ENCODE peak calls at places on chromosomes 13 and 19, in seven cellular contexts. One of them, this sample, is unnamed.

GRCh38 chr13:94947965-94948371 is 235.6 kb upstream of the SOX21 start:
- DNase-seq in A673: peak
- DNase-seq in T-helper 9 cell: no peak
- DNase-seq in neural progenitor cell: peak
- DNase-seq in H1: no peak
- DNase-seq in activated gamma-delta T cell treated with Interleukin-2 at 50 U/mL for 16 hours: no peak
- DNase-seq in H54: no peak
- DNase-seq in this sample: no peak

GRCh38 chr19:49056101-49056901 is 1.2 kb downstream of the CGB7 start:
- DNase-seq in A673: peak
- DNase-seq in T-helper 9 cell: peak
- DNase-seq in neural progenitor cell: peak
- DNase-seq in H1: peak
- DNase-seq in activated gamma-delta T cell treated with Interleukin-2 at 50 U/mL for 16 hours: peak
- DNase-seq in H54: no peak
- DNase-seq in this sample: peak

GRCh38 chr19:2923510-2923909 is 21.3 kb downstream of the ZNF77 start:
- DNase-seq in A673: no peak
- DNase-seq in T-helper 9 cell: no peak
- DNase-seq in neural progenitor cell: no peak
- DNase-seq in H1: no peak
- DNase-seq in activated gamma-delta T cell treated with Interleukin-2 at 50 U/mL for 16 hours: no peak
- DNase-seq in H54: no peak
- DNase-seq in this sample: no peak

GRCh38 chr19:642755-643727 is 3.4 kb downstream of the FGF22 start:
- DNase-seq in A673: no peak
- DNase-seq in T-helper 9 cell: no peak
- DNase-seq in neural progenitor cell: no peak
- DNase-seq in H1: no peak
- DNase-seq in activated gamma-delta T cell treated with Interleukin-2 at 50 U/mL for 16 hours: no peak
- DNase-seq in H54: no peak
- DNase-seq in this sample: no peak

GRCh38 chr13:98133949-98134348 is 8.9 kb upstream of the FARP1 start:
- DNase-seq in A673: no peak
- DNase-seq in T-helper 9 cell: no peak
- DNase-seq in neural progenitor cell: no peak
- DNase-seq in H1: no peak
- DNase-seq in activated gamma-delta T cell treated with Interleukin-2 at 50 U/mL for 16 hours: no peak
- DNase-seq in H54: no peak
- DNase-seq in this sample: no peak

GRCh38 chr13:113742445-113743120 is 16.4 kb upstream of the TMEM255B start:
- DNase-seq in A673: no peak
- DNase-seq in T-helper 9 cell: no peak
- DNase-seq in neural progenitor cell: no peak
- DNase-seq in H1: no peak
- DNase-seq in activated gamma-delta T cell treated with Interleukin-2 at 50 U/mL for 16 hours: no peak
- DNase-seq in H54: no peak
- DNase-seq in this sample: no peak

GRCh38 chr13:21616880-21617279 is 12.9 kb upstream of the MICU2 start:
- DNase-seq in A673: no peak
- DNase-seq in T-helper 9 cell: no peak
- DNase-seq in neural progenitor cell: peak
- DNase-seq in H1: no peak
- DNase-seq in activated gamma-delta T cell treated with Interleukin-2 at 50 U/mL for 16 hours: no peak
- DNase-seq in H54: no peak
- DNase-seq in this sample: peak

GRCh38 chr19:5613466-5613865 is 9.1 kb downstream of the SAFB2 start:
- DNase-seq in A673: no peak
- DNase-seq in T-helper 9 cell: no peak
- DNase-seq in neural progenitor cell: no peak
- DNase-seq in H1: no peak
- DNase-seq in activated gamma-delta T cell treated with Interleukin-2 at 50 U/mL for 16 hours: no peak
- DNase-seq in H54: no peak
- DNase-seq in this sample: no peak

GRCh38 chr19:20964798-20965197 is 41.7 kb downstream of the ZNF85 start:
- DNase-seq in A673: no peak
- DNase-seq in T-helper 9 cell: no peak
- DNase-seq in neural progenitor cell: no peak
- DNase-seq in H1: peak
- DNase-seq in activated gamma-delta T cell treated with Interleukin-2 at 50 U/mL for 16 hours: no peak
- DNase-seq in H54: no peak
- DNase-seq in this sample: no peak

GRCh38 chr19:44142014-44142523 is 715 bp downstream of the ZNF234 start:
- DNase-seq in A673: peak
- DNase-seq in T-helper 9 cell: no peak
- DNase-seq in neural progenitor cell: peak
- DNase-seq in H1: peak
- DNase-seq in activated gamma-delta T cell treated with Interleukin-2 at 50 U/mL for 16 hours: no peak
- DNase-seq in H54: no peak
- DNase-seq in this sample: peak

GRCh38 chr13:26247608-26248007 is 6.3 kb upstream of the CDK8 start:
- DNase-seq in A673: no peak
- DNase-seq in T-helper 9 cell: no peak
- DNase-seq in neural progenitor cell: no peak
- DNase-seq in H1: no peak
- DNase-seq in activated gamma-delta T cell treated with Interleukin-2 at 50 U/mL for 16 hours: no peak
- DNase-seq in H54: no peak
- DNase-seq in this sample: peak

GRCh38 chr13:52933547-52934167 is 85.2 kb upstream of the PCDH8 start:
- DNase-seq in A673: no peak
- DNase-seq in T-helper 9 cell: no peak
- DNase-seq in neural progenitor cell: no peak
- DNase-seq in H1: no peak
- DNase-seq in activated gamma-delta T cell treated with Interleukin-2 at 50 U/mL for 16 hours: no peak
- DNase-seq in H54: no peak
- DNase-seq in this sample: no peak

GRCh38 chr19:6720369-6721112 is at the start of gene C3:
- DNase-seq in A673: no peak
- DNase-seq in T-helper 9 cell: no peak
- DNase-seq in neural progenitor cell: no peak
- DNase-seq in H1: no peak
- DNase-seq in activated gamma-delta T cell treated with Interleukin-2 at 50 U/mL for 16 hours: no peak
- DNase-seq in H54: no peak
- DNase-seq in this sample: no peak

GRCh38 chr13:74289861-74290260 is 155.7 kb upstream of the KLF12 start:
- DNase-seq in A673: peak
- DNase-seq in T-helper 9 cell: no peak
- DNase-seq in neural progenitor cell: no peak
- DNase-seq in H1: no peak
- DNase-seq in activated gamma-delta T cell treated with Interleukin-2 at 50 U/mL for 16 hours: no peak
- DNase-seq in H54: no peak
- DNase-seq in this sample: peak

GRCh38 chr19:42038675-42039074 is 31.3 kb downstream of the GRIK5 start:
- DNase-seq in A673: no peak
- DNase-seq in T-helper 9 cell: no peak
- DNase-seq in neural progenitor cell: no peak
- DNase-seq in H1: no peak
- DNase-seq in activated gamma-delta T cell treated with Interleukin-2 at 50 U/mL for 16 hours: no peak
- DNase-seq in H54: no peak
- DNase-seq in this sample: peak

GRCh38 chr13:50842246-50842645 is 1.2 kb downstream of the DLEU7 start:
- DNase-seq in A673: no peak
- DNase-seq in T-helper 9 cell: no peak
- DNase-seq in neural progenitor cell: no peak
- DNase-seq in H1: no peak
- DNase-seq in activated gamma-delta T cell treated with Interleukin-2 at 50 U/mL for 16 hours: no peak
- DNase-seq in H54: no peak
- DNase-seq in this sample: no peak

GRCh38 chr19:10392120-10392519 is 11.2 kb downstream of the CDC37 start:
- DNase-seq in A673: no peak
- DNase-seq in T-helper 9 cell: no peak
- DNase-seq in neural progenitor cell: no peak
- DNase-seq in H1: no peak
- DNase-seq in activated gamma-delta T cell treated with Interleukin-2 at 50 U/mL for 16 hours: no peak
- DNase-seq in H54: no peak
- DNase-seq in this sample: no peak

This sample was measured in SJCRH30.